ENCODE peak calls at places on chromosomes 5 and 9, in ten cellular contexts. E is PC-9; U is MM.1S; R is IMR-90; J is CD4-positive, alpha-beta memory T cell; O is lung; H is aorta; G is esophagus squamous epithelium; B is uterus; F is spleen. C is an unnamed sample. For H3K27me3, the result is how much of the 10 kb centered on the place peaks cover.

GRCh38 chr9:128123451-128124080 is 4.0 kb downstream of the PTGES2 start:
- DNase-seq in E (no peak), U (no peak), R (no peak), J (no peak), O (no peak), H (peak), G (no peak), B (no peak), F (peak), C (no peak)

GRCh38 chr9:113737414-113738271 is 138.5 kb upstream of the ZNF618 start:
- DNase-seq in E (peak), U (peak), R (peak), J (peak), O (peak), H (no peak), G (no peak), B (peak), F (no peak), C (peak)

GRCh38 chr5:37391591-37391990 is 12.5 kb downstream of the WDR70 start:
- DNase-seq in E (no peak), U (no peak), R (no peak), J (no peak), O (no peak), H (no peak), G (no peak), B (no peak), F (no peak), C (no peak)

GRCh38 chr9:126979461-126979860 is 64.9 kb downstream of the RALGPS1 start:
- DNase-seq in E (no peak), U (no peak), R (no peak), J (no peak), O (no peak), H (no peak), G (no peak), B (no peak), F (no peak), C (no peak)

GRCh38 chr5:141767671-141768070 is 85.6 kb upstream of the ARAP3 start:
- DNase-seq in E (no peak), U (no peak), R (no peak), J (no peak), O (no peak), H (no peak), G (no peak), B (no peak), F (no peak), C (no peak)

GRCh38 chr5:109947667-109948066 is 257.9 kb downstream of the MAN2A1 start:
- DNase-seq in E (no peak), U (no peak), R (no peak), J (no peak), O (no peak), H (no peak), G (no peak), B (no peak), F (no peak), C (no peak)

GRCh38 chr9:113611461-113612215 is 148.1 kb downstream of the RGS3 start:
- DNase-seq in E (no peak), U (no peak), R (no peak), J (no peak), O (no peak), H (no peak), G (no peak), B (no peak), F (peak), C (no peak)

GRCh38 chr5:169142264-169142970 is 158.5 kb downstream of the SLIT3 start:
- DNase-seq in E (no peak), U (no peak), R (no peak), J (no peak), O (no peak), H (peak), G (no peak), B (peak), F (no peak), C (peak)

GRCh38 chr5:141496038-141496437 is 7.2 kb downstream of the PCDHGC5 start:
- DNase-seq in E (no peak), U (no peak), R (no peak), J (no peak), O (no peak), H (no peak), G (no peak), B (no peak), F (no peak), C (no peak)

GRCh38 chr5:55650391-55650790 is 61.7 kb downstream of the SLC38A9 start:
- DNase-seq in E (no peak), U (peak), R (peak), J (peak), O (no peak), H (no peak), G (no peak), B (no peak), F (no peak), C (no peak)

GRCh38 chr9:68496356-68496755 is 44.3 kb downstream of the TMEM252 start:
- DNase-seq in E (no peak), U (no peak), R (peak), J (no peak), O (no peak), H (no peak), G (no peak), B (no peak), F (no peak), C (no peak)

GRCh38 chr5:6737043-6737941 is 24.1 kb downstream of the TENT4A start:
- DNase-seq in E (no peak), U (peak), R (no peak), J (no peak), O (no peak), H (no peak), G (no peak), B (no peak), F (peak), C (no peak)

GRCh38 chr5:139068060-139068459 is 130.1 kb downstream of the SIL1 start:
- DNase-seq in E (no peak), U (no peak), R (no peak), J (no peak), O (no peak), H (no peak), G (no peak), B (no peak), F (no peak), C (no peak)

GRCh38 chr5:111551120-111551519 is 38.8 kb upstream of the STARD4 start:
- DNase-seq in E (no peak), U (no peak), R (no peak), J (no peak), O (no peak), H (no peak), G (no peak), B (no peak), F (no peak), C (no peak)

GRCh38 chr5:36703245-36703860 is 96.9 kb downstream of the SLC1A3 start:
- DNase-seq in E (no peak), U (no peak), R (no peak), J (no peak), O (peak), H (no peak), G (no peak), B (no peak), F (no peak), C (no peak)

DNA sequence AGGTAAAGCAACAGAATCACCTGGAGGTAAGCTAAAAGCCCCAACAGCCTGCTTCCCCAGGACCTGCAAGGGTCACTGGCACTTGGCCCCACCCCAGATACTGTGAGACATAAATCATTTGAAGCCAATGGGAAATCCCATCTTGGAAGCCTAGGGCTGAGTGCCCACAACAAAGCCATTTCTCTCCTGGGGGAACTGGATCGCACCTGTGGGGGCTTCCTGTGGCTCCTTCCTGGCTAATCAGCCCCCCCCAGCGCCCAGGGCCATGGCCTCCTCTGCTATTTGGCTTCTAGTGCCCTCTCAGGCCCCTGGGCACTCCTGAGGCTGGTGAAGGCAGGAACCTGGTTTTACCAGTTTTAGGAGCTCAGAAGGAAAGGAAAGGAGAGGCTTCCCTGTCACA is 1.4 kb downstream of the KCNMB1 start:
- DNase-seq in E (no peak), U (no peak), R (no peak), J (no peak), O (no peak), H (no peak), G (no peak), B (peak), F (no peak), C (no peak)
- H3K4me3 ChIP-seq in E (no peak), U (no peak), R (no peak), J (no peak), O (no peak), H (peak), G (peak), B (peak), F (no peak), C (no peak)

GRCh38 chr9:97850746-97851449 is 2.1 kb upstream of the FOXE1 start:
- DNase-seq in E (no peak), U (no peak), R (no peak), J (no peak), O (no peak), H (no peak), G (no peak), B (no peak), F (no peak), C (no peak)

GRCh38 chr9:97848237-97848581 is 4.8 kb upstream of the FOXE1 start:
- DNase-seq in E (no peak), U (no peak), R (no peak), J (no peak), O (no peak), H (no peak), G (no peak), B (no peak), F (no peak), C (no peak)

GRCh38 chr9:97847474-97848236 is 5.4 kb upstream of the FOXE1 start:
- DNase-seq in E (no peak), U (no peak), R (no peak), J (no peak), O (no peak), H (no peak), G (no peak), B (no peak), F (no peak), C (no peak)

GRCh38 chr9:97849980-97850379 is 3.0 kb upstream of the FOXE1 start:
- DNase-seq in E (no peak), U (no peak), R (no peak), J (no peak), O (no peak), H (no peak), G (no peak), B (no peak), F (no peak), C (no peak)

DNA sequence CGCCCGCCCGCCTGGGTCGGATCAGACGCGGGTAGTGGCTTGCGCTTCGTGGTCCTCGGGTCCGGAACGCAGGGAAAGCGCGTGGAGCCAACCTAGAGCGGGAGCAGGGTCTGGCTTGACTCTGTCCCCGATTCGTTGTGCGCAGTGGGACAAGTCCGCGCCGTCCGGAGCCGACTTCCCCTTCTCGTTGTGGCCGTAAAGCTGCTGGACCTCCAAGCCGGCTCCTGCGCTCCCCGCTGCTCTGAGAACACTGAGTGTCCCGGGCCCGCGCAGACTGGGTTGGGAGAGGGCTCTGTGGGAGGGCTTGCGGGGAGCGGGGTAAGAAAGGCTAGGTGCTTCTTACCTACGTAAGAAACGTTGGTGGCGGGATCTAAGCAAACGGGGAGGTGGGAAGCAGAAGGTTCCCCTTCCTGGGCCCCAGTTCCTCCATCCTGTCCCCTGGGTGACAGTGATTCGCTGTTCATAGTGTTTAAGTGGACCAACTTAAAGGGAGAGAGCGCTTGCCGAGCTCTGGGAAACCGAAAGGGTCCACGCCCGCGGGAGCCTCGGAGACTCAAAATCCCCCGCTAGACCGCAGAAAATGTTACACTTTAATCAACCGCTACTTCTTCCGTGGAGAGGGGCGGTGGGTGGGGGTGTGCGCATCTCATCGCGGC is 4.3 kb upstream of the FOXE1 start:
- DNase-seq in E (no peak), U (no peak), R (peak), J (peak), O (peak), H (peak), G (no peak), B (no peak), F (peak), C (no peak)
- H3K27me3 ChIP-seq in E (under half), U (under half), R (half or more), J (under half), O (under half), H (under half), G (under half), B (half or more), F (half or more), C (under half)

GRCh38 chr5:116575635-116576042 is 1.0 kb upstream of the SEMA6A start:
- DNase-seq in E (no peak), U (no peak), R (no peak), J (no peak), O (no peak), H (no peak), G (no peak), B (no peak), F (peak), C (no peak)
- H3K4me3 ChIP-seq in E (no peak), U (peak), R (peak), J (no peak), O (peak), H (peak), G (peak), B (peak), F (peak), C (no peak)

DNA sequence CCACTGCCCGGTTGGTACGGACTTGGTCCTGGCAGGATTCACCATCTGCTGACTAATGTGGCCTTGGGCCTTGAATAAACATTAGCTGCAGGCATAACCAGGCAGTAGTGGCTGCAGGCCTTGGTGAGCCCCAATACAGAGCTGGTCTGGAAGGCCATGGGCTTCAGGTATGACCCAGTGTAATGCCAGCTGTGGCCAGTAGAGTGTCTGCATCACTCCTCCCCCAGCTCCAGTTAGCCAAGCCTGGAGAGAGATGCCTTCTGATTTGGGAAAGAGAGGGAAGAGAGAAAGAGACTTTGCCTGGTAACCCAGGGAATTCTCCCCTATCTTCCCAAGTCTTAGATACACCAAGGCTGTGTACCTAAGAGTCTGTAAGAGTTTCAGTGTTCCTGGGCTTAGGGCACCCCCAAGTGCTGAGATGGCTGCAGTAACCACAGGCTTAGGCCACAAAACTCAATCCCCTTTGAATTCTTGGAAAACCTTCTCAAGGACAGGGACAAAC is 5.6 kb upstream of the C5 start:
- DNase-seq in E (no peak), U (peak), R (peak), J (no peak), O (no peak), H (no peak), G (no peak), B (no peak), F (no peak), C (peak)
- H3K27me3 ChIP-seq in E (under half), U (under half), R (under half), J (under half), O (under half), H (under half), G (under half), B (under half), F (under half), C (under half)

GRCh38 chr9:93207860-93208734 is 24.2 kb downstream of the WNK2 start:
- DNase-seq in E (no peak), U (no peak), R (no peak), J (no peak), O (no peak), H (peak), G (no peak), B (no peak), F (peak), C (no peak)
- H3K4me3 ChIP-seq in E (no peak), U (no peak), R (no peak), J (no peak), O (no peak), H (no peak), G (no peak), B (no peak), F (no peak), C (no peak)

GRCh38 chr5:73180561-73180960 is 7.6 kb downstream of the TMEM174 start:
- DNase-seq in E (no peak), U (no peak), R (peak), J (no peak), O (no peak), H (no peak), G (no peak), B (no peak), F (no peak), C (no peak)

GRCh38 chr5:73179730-73180129 is 6.7 kb downstream of the TMEM174 start:
- DNase-seq in E (no peak), U (no peak), R (no peak), J (no peak), O (no peak), H (no peak), G (no peak), B (no peak), F (no peak), C (no peak)

GRCh38 chr5:73176250-73176649 is 3.3 kb downstream of the TMEM174 start:
- DNase-seq in E (no peak), U (no peak), R (no peak), J (no peak), O (no peak), H (no peak), G (no peak), B (no peak), F (no peak), C (no peak)

GRCh38 chr5:73174100-73174815 is 1.3 kb downstream of the TMEM174 start:
- DNase-seq in E (no peak), U (no peak), R (no peak), J (no peak), O (no peak), H (no peak), G (no peak), B (no peak), F (no peak), C (no peak)

DNA sequence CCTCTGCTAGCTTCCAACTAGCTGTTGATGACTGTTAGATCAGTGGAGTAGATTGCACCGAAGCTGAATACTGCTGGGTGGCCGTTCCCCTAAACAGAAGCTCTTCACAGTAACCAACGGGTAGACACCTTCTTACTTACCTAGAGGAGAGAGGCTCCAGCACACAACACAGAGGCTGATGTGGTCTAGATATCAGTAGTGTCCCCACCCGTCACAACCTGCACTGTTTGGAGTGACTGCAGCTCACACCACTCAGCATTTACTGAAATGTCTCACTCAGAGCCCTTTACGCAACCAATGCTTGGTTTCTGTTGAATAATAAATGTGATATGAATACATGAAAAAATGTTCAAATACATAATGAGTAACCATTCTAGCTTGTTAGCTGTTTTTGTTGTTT is 5.3 kb downstream of the TMEM174 start:
- DNase-seq in E (no peak), U (no peak), R (no peak), J (no peak), O (no peak), H (no peak), G (no peak), B (no peak), F (no peak), C (no peak)
- H3K27me3 ChIP-seq in E (under half), U (under half), R (under half), J (under half), O (under half), H (under half), G (under half), B (under half), F (under half), C (under half)

C was measured in MG63.